ENCODE peak calls at places on chromosomes 11 and 22, in eight cellular contexts. Y, H, A, C, O, B, L and R are unnamed samples.

GRCh38 chr11:104151404-104152204 is 12.3 kb downstream of the PDGFD start:
- DNase-seq in Y (no peak), H (no peak), A (no peak), C (no peak), O (no peak), B (no peak), L (no peak), R (no peak)

GRCh38 chr11:105027671-105028070 is 4.7 kb upstream of the CASP5 start:
- DNase-seq in Y (no peak), H (no peak), A (no peak), C (no peak), O (no peak), B (no peak), L (no peak), R (no peak)

GRCh38 chr22:45784357-45785277 is 113.0 kb downstream of the ATXN10 start:
- DNase-seq in Y (peak; percentile 39), H (no peak), A (no peak), C (no peak), O (no peak), B (no peak), L (no peak), R (no peak)

GRCh38 chr11:61815790-61816735 is 740 bp downstream of the FADS1 start:
- DNase-seq in Y (peak; percentile 79), H (no peak), A (peak; percentile 74), C (peak; percentile 52), O (peak; percentile 47), B (peak; percentile 75), L (peak; percentile 55), R (peak; percentile 49)

GRCh38 chr11:10666976-10667892 is 26.3 kb downstream of the IRAG1 start:
- DNase-seq in Y (no peak), H (no peak), A (no peak), C (no peak), O (no peak), B (no peak), L (no peak), R (peak; percentile 55)

GRCh38 chr22:29329581-29329980 is 14.1 kb upstream of the RASL10A start:
- DNase-seq in Y (no peak), H (no peak), A (no peak), C (no peak), O (no peak), B (no peak), L (no peak), R (no peak)

GRCh38 chr22:46794067-46794466 is 31.6 kb downstream of the TBC1D22A start:
- DNase-seq in Y (no peak), H (no peak), A (no peak), C (no peak), O (peak; percentile 9), B (no peak), L (no peak), R (no peak)

GRCh38 chr22:44162960-44163359 is 17.8 kb upstream of the PARVG start:
- DNase-seq in Y (no peak), H (no peak), A (no peak), C (no peak), O (no peak), B (no peak), L (no peak), R (no peak)

GRCh38 chr11:71563401-71563800 is 2.0 kb upstream of the KRTAP5-10 start:
- DNase-seq in Y (peak; percentile 68), H (no peak), A (no peak), C (no peak), O (no peak), B (no peak), L (no peak), R (peak; percentile 72)

GRCh38 chr22:17475318-17476212 is 87.7 kb upstream of the SLC25A18 start:
- DNase-seq in Y (no peak), H (no peak), A (peak; percentile 27), C (no peak), O (no peak), B (no peak), L (no peak), R (no peak)

GRCh38 chr22:26804315-26804714 is 146.9 kb downstream of the MIAT start:
- DNase-seq in Y (no peak), H (no peak), A (no peak), C (no peak), O (no peak), B (no peak), L (no peak), R (no peak)

GRCh38 chr22:26801449-26801848 is 144.1 kb downstream of the MIAT start:
- DNase-seq in Y (no peak), H (no peak), A (no peak), C (no peak), O (no peak), B (no peak), L (no peak), R (no peak)

GRCh38 chr22:26798433-26799065 is 141.2 kb downstream of the MIAT start:
- DNase-seq in Y (no peak), H (no peak), A (no peak), C (peak; percentile 54), O (no peak), B (no peak), L (no peak), R (no peak)

GRCh38 chr22:26797910-26798309 is 140.5 kb downstream of the MIAT start:
- DNase-seq in Y (peak; percentile 41), H (no peak), A (no peak), C (no peak), O (no peak), B (no peak), L (no peak), R (no peak)

GRCh38 chr22:26800858-26801257 is 143.5 kb downstream of the MIAT start:
- DNase-seq in Y (peak; percentile 44), H (no peak), A (no peak), C (no peak), O (no peak), B (no peak), L (no peak), R (peak; percentile 25)
- H3K4me3 ChIP-seq in Y (no peak overlapping the region), H (no peak overlapping the region), A (no peak overlapping the region), C (no peak overlapping the region), O (no peak overlapping the region), B (no peak overlapping the region), L (no peak overlapping the region), R (no peak overlapping the region)

DNA sequence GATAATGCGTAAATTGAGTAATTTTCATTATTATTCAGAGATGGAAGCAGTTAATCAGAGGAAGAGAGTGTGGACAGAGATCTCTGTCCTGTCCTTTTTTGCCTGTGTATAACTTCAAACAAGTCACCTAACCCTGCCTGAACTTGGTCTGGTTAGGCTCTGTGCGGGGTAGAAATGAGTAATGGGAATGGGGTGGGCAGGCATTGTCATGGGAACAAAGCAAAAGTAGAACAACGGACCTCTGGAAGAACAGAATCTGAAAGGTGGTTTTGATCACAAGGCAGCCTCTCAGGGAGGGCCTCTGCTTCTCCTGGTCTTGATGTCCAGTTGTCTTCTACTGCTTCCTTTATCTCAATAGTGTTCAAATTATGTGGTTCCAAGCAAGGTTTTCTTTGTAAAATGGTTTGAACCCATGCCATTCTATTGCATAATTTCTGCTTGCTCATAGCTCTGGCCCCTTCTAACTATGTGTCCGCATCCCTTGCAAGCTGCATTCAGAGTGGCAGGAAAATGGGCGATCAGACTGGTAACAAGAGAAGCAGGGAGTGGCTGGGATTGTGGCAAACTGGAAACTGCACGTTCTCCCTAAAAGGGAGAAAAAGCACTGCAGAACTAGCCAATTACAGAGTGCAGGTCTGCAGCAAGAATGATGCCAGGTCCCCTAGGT is 76.1 kb downstream of the PRR5L start:
- DNase-seq in Y (peak; percentile 28), H (no peak), A (peak; percentile 21), C (no peak), O (no peak), B (no peak), L (no peak), R (peak; percentile 49)
- H3K27ac ChIP-seq in Y (peak overlapping the region; percentile 49), H (no peak overlapping the region), A (no peak overlapping the region), C (peak overlapping the region; percentile 83), O (peak overlapping the region; percentile 76), B (no peak overlapping the region), L (peak overlapping the region; percentile 49), R (peak overlapping the region; percentile 42)

GRCh38 chr11:73321342-73322110 is 13.4 kb downstream of the ARHGEF17 start:
- DNase-seq in Y (no peak), H (no peak), A (peak; percentile 55), C (no peak), O (no peak), B (peak; percentile 82), L (no peak), R (peak; percentile 54)

GRCh38 chr11:73323464-73323863 is 15.4 kb downstream of the ARHGEF17 start:
- DNase-seq in Y (no peak), H (no peak), A (peak; percentile 85), C (peak; percentile 64), O (peak; percentile 47), B (peak; percentile 96), L (no peak), R (peak; percentile 35)

GRCh38 chr11:73320786-73321325 is 12.8 kb downstream of the ARHGEF17 start:
- DNase-seq in Y (no peak), H (no peak), A (no peak), C (no peak), O (no peak), B (no peak), L (no peak), R (no peak)

GRCh38 chr11:73322986-73323306 is 14.9 kb downstream of the ARHGEF17 start:
- DNase-seq in Y (no peak), H (no peak), A (no peak), C (no peak), O (no peak), B (no peak), L (no peak), R (no peak)

DNA sequence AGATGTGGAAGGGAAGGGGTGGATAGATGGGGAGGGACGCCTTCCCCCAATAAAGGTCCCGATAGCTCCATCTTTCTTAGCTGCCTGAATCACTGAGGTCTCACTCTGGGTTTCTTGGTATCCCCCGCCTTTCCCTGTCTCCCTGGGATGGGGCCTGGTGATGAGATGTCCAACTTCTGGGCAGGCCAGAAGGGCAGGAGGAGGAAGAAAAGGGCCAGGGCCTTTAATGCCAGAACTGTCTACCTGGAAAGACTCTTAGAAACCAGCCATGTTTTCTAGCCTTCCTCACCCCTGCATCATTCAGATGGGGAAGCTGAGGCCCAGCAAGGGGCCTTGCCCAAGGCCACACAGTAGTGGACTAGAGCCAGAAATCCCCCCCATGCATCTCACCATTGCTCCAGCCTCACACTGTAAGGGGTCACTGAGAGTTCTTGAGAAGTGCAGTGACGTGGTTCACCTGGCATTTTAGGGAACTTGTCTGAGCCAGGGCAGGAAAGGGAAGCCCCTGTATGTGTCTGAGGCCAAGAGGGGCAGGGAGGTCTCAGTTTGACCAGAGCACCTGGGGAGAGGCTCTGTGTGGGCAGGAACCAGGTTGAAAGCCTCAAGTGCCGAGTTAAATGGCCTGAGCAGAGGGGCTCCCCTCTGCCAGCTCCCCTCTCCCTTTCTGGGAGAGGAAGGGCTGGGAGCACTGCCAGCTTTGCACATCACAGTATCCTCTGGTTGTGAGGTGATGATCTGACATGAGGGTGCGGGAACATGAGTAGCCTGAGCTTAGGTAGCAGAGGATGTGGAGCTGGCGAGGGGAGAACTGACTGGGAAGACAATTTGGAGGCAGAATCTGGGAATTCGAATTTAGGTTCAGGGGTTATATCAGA is 14.3 kb downstream of the ARHGEF17 start:
- DNase-seq in Y (no peak), H (no peak), A (no peak), C (no peak), O (no peak), B (no peak), L (no peak), R (peak; percentile 42)
- TF ChIP-seq CTCF in Y (no peak), H (no peak), A (no peak), C (no peak), O (no peak), B (no peak), L (no peak), R (no peak)

GRCh38 chr11:76010051-76010450 is 195.0 kb downstream of the UVRAG start:
- DNase-seq in Y (no peak), H (no peak), A (no peak), C (no peak), O (no peak), B (no peak), L (no peak), R (no peak)
- H3K4me3 ChIP-seq in Y (no peak overlapping the region), H (no peak overlapping the region), A (no peak overlapping the region), C (no peak overlapping the region), O (no peak overlapping the region), B (no peak overlapping the region), L (no peak overlapping the region), R (no peak overlapping the region)